ENCODE peak calls at places on chromosome 1, in ten cellular contexts. M, T, X, P, F, I, U, J, K and A are unnamed samples.

GRCh38 chr1:33683913-33684312 is 180.0 kb upstream of the HMGB4 start:
- DNase-seq in M (no peak), T (no peak), X (no peak), P (no peak), F (no peak), I (no peak), U (no peak), J (no peak), K (no peak), A (no peak)

GRCh38 chr1:155254714-155255242 is 505 bp downstream of the ENTREP3 start:
- DNase-seq in M (no peak), T (no peak), X (no peak), P (peak; percentile 29), F (no peak), I (peak; percentile 29), U (no peak), J (no peak), K (no peak), A (no peak)

GRCh38 chr1:243343970-243344749 is 88.3 kb downstream of the SDCCAG8 start:
- DNase-seq in M (peak; percentile 49), T (peak; percentile 69), X (no peak), P (peak; percentile 79), F (no peak), I (peak; percentile 84), U (peak; percentile 42), J (no peak), K (peak; percentile 21), A (no peak)

GRCh38 chr1:246597340-246597739 is 31.1 kb downstream of the CNST start:
- DNase-seq in M (peak; percentile 37), T (peak; percentile 77), X (no peak), P (peak; percentile 56), F (no peak), I (peak; percentile 39), U (no peak), J (peak; percentile 44), K (no peak), A (peak; percentile 63)

GRCh38 chr1:225766967-225767413 is 10.6 kb upstream of the SRP9 start:
- DNase-seq in M (no peak), T (no peak), X (no peak), P (peak; percentile 99), F (no peak), I (peak; percentile 25), U (no peak), J (peak; percentile 51), K (no peak), A (no peak)

GRCh38 chr1:221887091-221887746 is 145.3 kb upstream of the DUSP10 start:
- DNase-seq in M (peak; percentile 92), T (no peak), X (no peak), P (peak; percentile 99), F (no peak), I (no peak), U (no peak), J (no peak), K (no peak), A (peak; percentile 96)

GRCh38 chr1:41540886-41541591 is 56.6 kb upstream of the EDN2 start:
- DNase-seq in M (no peak), T (no peak), X (no peak), P (no peak), F (no peak), I (no peak), U (no peak), J (no peak), K (no peak), A (no peak)

GRCh38 chr1:84675106-84675505 is 15.2 kb downstream of the SSX2IP start:
- DNase-seq in M (no peak), T (no peak), X (no peak), P (no peak), F (no peak), I (no peak), U (no peak), J (no peak), K (no peak), A (no peak)

GRCh38 chr1:176193023-176193422 is 14.1 kb downstream of the COP1 start:
- DNase-seq in M (no peak), T (no peak), X (no peak), P (no peak), F (no peak), I (no peak), U (no peak), J (no peak), K (no peak), A (no peak)

GRCh38 chr1:19974822-19975416 is 4.5 kb downstream of the PLA2G2A start:
- DNase-seq in M (peak; percentile 92), T (peak; percentile 20), X (peak; percentile 64), P (peak; percentile 67), F (peak; percentile 6), I (peak; percentile 8), U (no peak), J (peak; percentile 29), K (no peak), A (peak; percentile 78)